ENCODE peak calls at places on chromosomes 3 and 15, in seven cellular contexts. One of them, this sample, is unnamed.

GRCh38 chr15:83015361-83015760 is 3.9 kb upstream of the C15orf40 start:
- DNase-seq in kidney: no peak
- DNase-seq in stomach: no peak
- DNase-seq in CD8-positive, alpha-beta T cell: no peak
- DNase-seq in HFF-Myc: no peak
- DNase-seq in body of pancreas: no peak
- DNase-seq in astrocyte of the cerebellum: no peak
- DNase-seq in this sample: no peak

GRCh38 chr3:169264711-169265110 is 398.8 kb downstream of the MECOM start:
- DNase-seq in astrocyte of the cerebellum: no peak
- DNase-seq in CD8-positive, alpha-beta T cell: no peak
- DNase-seq in kidney: peak; percentile 53
- DNase-seq in HFF-Myc: no peak
- DNase-seq in body of pancreas: peak; percentile 73
- DNase-seq in stomach: peak; percentile 70
- DNase-seq in this sample: peak; percentile 62

GRCh38 chr3:120438971-120439370 is 11.8 kb downstream of the FSTL1 start:
- DNase-seq in stomach: no peak
- DNase-seq in astrocyte of the cerebellum: no peak
- DNase-seq in CD8-positive, alpha-beta T cell: no peak
- DNase-seq in HFF-Myc: no peak
- DNase-seq in kidney: peak; percentile 87
- DNase-seq in body of pancreas: peak; percentile 22
- DNase-seq in this sample: peak; percentile 95

GRCh38 chr3:25045291-25045690 is 382.8 kb upstream of the RARB start:
- DNase-seq in stomach: no peak
- DNase-seq in CD8-positive, alpha-beta T cell: no peak
- DNase-seq in kidney: no peak
- DNase-seq in astrocyte of the cerebellum: no peak
- DNase-seq in body of pancreas: no peak
- DNase-seq in HFF-Myc: no peak
- DNase-seq in this sample: no peak

GRCh38 chr15:76155742-76156141 is 96.0 kb downstream of the TMEM266 start:
- DNase-seq in stomach: no peak
- DNase-seq in HFF-Myc: peak; percentile 93
- DNase-seq in astrocyte of the cerebellum: no peak
- DNase-seq in CD8-positive, alpha-beta T cell: no peak
- DNase-seq in kidney: no peak
- DNase-seq in body of pancreas: no peak
- DNase-seq in this sample: no peak

GRCh38 chr15:83848315-83849050 is 194.6 kb downstream of the ADAMTSL3 start:
- DNase-seq in astrocyte of the cerebellum: no peak
- DNase-seq in stomach: no peak
- DNase-seq in HFF-Myc: peak; percentile 90
- DNase-seq in kidney: no peak
- DNase-seq in CD8-positive, alpha-beta T cell: no peak
- DNase-seq in body of pancreas: no peak
- DNase-seq in this sample: peak; percentile 94

GRCh38 chr3:167851171-167851570 is 115.7 kb downstream of the SERPINI1 start:
- DNase-seq in HFF-Myc: no peak
- DNase-seq in astrocyte of the cerebellum: no peak
- DNase-seq in kidney: no peak
- DNase-seq in CD8-positive, alpha-beta T cell: no peak
- DNase-seq in body of pancreas: no peak
- DNase-seq in stomach: no peak
- DNase-seq in this sample: no peak

GRCh38 chr15:25810631-25811077 is 52.5 kb downstream of the ATP10A start:
- DNase-seq in HFF-Myc: no peak
- DNase-seq in kidney: no peak
- DNase-seq in astrocyte of the cerebellum: no peak
- DNase-seq in CD8-positive, alpha-beta T cell: no peak
- DNase-seq in stomach: no peak
- DNase-seq in body of pancreas: no peak
- DNase-seq in this sample: no peak

GRCh38 chr3:134721214-134721613 is 70.4 kb upstream of the KY start:
- DNase-seq in HFF-Myc: no peak
- DNase-seq in stomach: no peak
- DNase-seq in astrocyte of the cerebellum: no peak
- DNase-seq in body of pancreas: no peak
- DNase-seq in CD8-positive, alpha-beta T cell: no peak
- DNase-seq in kidney: no peak
- DNase-seq in this sample: peak; percentile 30

GRCh38 chr3:126208618-126209256 is 28.4 kb upstream of the ALDH1L1 start:
- DNase-seq in kidney: peak; percentile 97
- DNase-seq in HFF-Myc: peak; percentile 91
- DNase-seq in astrocyte of the cerebellum: peak; percentile 65
- DNase-seq in body of pancreas: peak; percentile 96
- DNase-seq in stomach: peak; percentile 84
- DNase-seq in CD8-positive, alpha-beta T cell: no peak
- DNase-seq in this sample: peak; percentile 93

GRCh38 chr3:81218023-81218422 is 543.4 kb downstream of the GBE1 start:
- DNase-seq in CD8-positive, alpha-beta T cell: no peak
- DNase-seq in HFF-Myc: no peak
- DNase-seq in astrocyte of the cerebellum: peak; percentile 36
- DNase-seq in stomach: no peak
- DNase-seq in kidney: no peak
- DNase-seq in body of pancreas: no peak
- DNase-seq in this sample: peak; percentile 58

GRCh38 chr3:108127301-108127988 is 36.6 kb upstream of the CD47 start:
- DNase-seq in stomach: no peak
- DNase-seq in astrocyte of the cerebellum: no peak
- DNase-seq in kidney: no peak
- DNase-seq in body of pancreas: no peak
- DNase-seq in HFF-Myc: no peak
- DNase-seq in CD8-positive, alpha-beta T cell: peak; percentile 61
- DNase-seq in this sample: no peak

GRCh38 chr15:92025717-92026270 is 172.3 kb downstream of the SLCO3A1 start:
- DNase-seq in HFF-Myc: no peak
- DNase-seq in CD8-positive, alpha-beta T cell: no peak
- DNase-seq in stomach: no peak
- DNase-seq in kidney: no peak
- DNase-seq in astrocyte of the cerebellum: no peak
- DNase-seq in body of pancreas: no peak
- DNase-seq in this sample: no peak

GRCh38 chr15:31292391-31293020 is 34.1 kb upstream of the KLF13 start:
- DNase-seq in CD8-positive, alpha-beta T cell: no peak
- DNase-seq in HFF-Myc: no peak
- DNase-seq in kidney: peak; percentile 9
- DNase-seq in astrocyte of the cerebellum: no peak
- DNase-seq in body of pancreas: no peak
- DNase-seq in stomach: peak; percentile 17
- DNase-seq in this sample: no peak

GRCh38 chr3:15889936-15890335 is 92.2 kb upstream of the ANKRD28 start:
- DNase-seq in HFF-Myc: no peak
- DNase-seq in CD8-positive, alpha-beta T cell: no peak
- DNase-seq in body of pancreas: no peak
- DNase-seq in kidney: no peak
- DNase-seq in astrocyte of the cerebellum: no peak
- DNase-seq in stomach: no peak
- DNase-seq in this sample: no peak

DNA sequence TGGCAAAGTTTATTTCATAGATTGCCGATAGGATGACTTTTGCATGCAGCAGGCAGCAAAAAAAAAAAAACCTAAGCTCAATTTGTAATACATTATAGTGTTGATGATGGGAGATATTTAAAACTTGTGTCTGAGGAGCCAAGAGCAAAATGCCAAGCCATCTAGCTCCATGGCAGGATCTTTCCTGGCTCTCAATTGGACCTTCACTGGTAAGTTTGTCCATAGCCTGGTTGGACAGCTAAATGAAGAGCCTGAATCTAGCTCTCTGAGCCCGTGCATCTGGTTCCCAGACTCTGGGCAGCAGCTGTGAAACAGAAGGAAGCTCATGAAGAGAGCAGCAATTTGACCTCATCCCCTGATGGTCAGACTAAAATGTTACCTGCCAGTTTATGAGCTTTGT is 17.6 kb downstream of the STAC start:
- DNase-seq in body of pancreas: no peak
- DNase-seq in CD8-positive, alpha-beta T cell: no peak
- DNase-seq in kidney: no peak
- DNase-seq in stomach: no peak
- DNase-seq in HFF-Myc: peak; percentile 37
- DNase-seq in astrocyte of the cerebellum: no peak
- DNase-seq in this sample: peak; percentile 43
- TF ChIP-seq CTCF in body of pancreas: no peak
- TF ChIP-seq CTCF in CD8-positive, alpha-beta T cell: no peak
- TF ChIP-seq CTCF in kidney: no peak
- TF ChIP-seq CTCF in stomach: no peak
- TF ChIP-seq CTCF in HFF-Myc: no peak
- TF ChIP-seq CTCF in astrocyte of the cerebellum: no peak
- TF ChIP-seq CTCF in this sample: no peak

DNA sequence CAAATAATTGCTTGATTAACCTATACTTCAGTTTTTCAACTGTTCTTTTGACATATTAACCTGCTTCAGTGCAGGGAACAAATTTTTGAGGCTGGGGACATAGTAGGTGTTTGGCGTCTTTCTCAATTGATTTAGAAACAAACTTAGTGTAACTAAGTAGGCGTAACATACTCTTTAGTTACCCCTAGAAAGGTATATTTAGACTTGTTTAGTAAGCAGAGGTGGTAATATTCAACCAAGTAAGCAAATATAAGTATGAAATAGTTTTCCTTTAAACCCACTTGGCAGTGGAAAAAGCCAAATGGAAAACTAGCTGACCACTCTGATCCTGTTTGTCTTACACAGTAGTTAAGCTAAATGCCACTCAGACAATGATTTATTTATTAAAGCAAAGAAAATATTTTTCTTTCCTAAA is 113.2 kb downstream of the MBNL1 start:
- DNase-seq in body of pancreas: no peak
- DNase-seq in astrocyte of the cerebellum: no peak
- DNase-seq in stomach: no peak
- DNase-seq in HFF-Myc: no peak
- DNase-seq in kidney: no peak
- DNase-seq in CD8-positive, alpha-beta T cell: no peak
- DNase-seq in this sample: no peak
- H3K4me3 ChIP-seq in body of pancreas: no peak overlapping the region
- H3K4me3 ChIP-seq in astrocyte of the cerebellum: no peak overlapping the region
- H3K4me3 ChIP-seq in stomach: peak overlapping the region; percentile 17
- H3K4me3 ChIP-seq in HFF-Myc: no peak overlapping the region
- H3K4me3 ChIP-seq in kidney: peak overlapping the region; percentile 66
- H3K4me3 ChIP-seq in CD8-positive, alpha-beta T cell: no peak overlapping the region
- H3K4me3 ChIP-seq in this sample: no peak overlapping the region

GRCh38 chr15:23857028-23857641 is 170.0 kb upstream of the NDN start:
- DNase-seq in astrocyte of the cerebellum: peak; percentile 3
- DNase-seq in HFF-Myc: no peak
- DNase-seq in stomach: peak; percentile 56
- DNase-seq in CD8-positive, alpha-beta T cell: no peak
- DNase-seq in kidney: no peak
- DNase-seq in body of pancreas: peak; percentile 40
- DNase-seq in this sample: no peak
- TF ChIP-seq CTCF in astrocyte of the cerebellum: peak; percentile 44
- TF ChIP-seq CTCF in HFF-Myc: no peak
- TF ChIP-seq CTCF in stomach: no peak
- TF ChIP-seq CTCF in CD8-positive, alpha-beta T cell: no peak
- TF ChIP-seq CTCF in kidney: peak; percentile 19
- TF ChIP-seq CTCF in body of pancreas: peak; percentile 45
- TF ChIP-seq CTCF in this sample: no peak

GRCh38 chr3:72625616-72626337 is 222.5 kb downstream of the SHQ1 start:
- DNase-seq in body of pancreas: no peak
- DNase-seq in kidney: no peak
- DNase-seq in astrocyte of the cerebellum: no peak
- DNase-seq in HFF-Myc: no peak
- DNase-seq in CD8-positive, alpha-beta T cell: no peak
- DNase-seq in stomach: no peak
- DNase-seq in this sample: peak; percentile 58

GRCh38 chr3:72629191-72629611 is 219.0 kb downstream of the SHQ1 start:
- DNase-seq in kidney: no peak
- DNase-seq in stomach: no peak
- DNase-seq in astrocyte of the cerebellum: no peak
- DNase-seq in body of pancreas: no peak
- DNase-seq in HFF-Myc: no peak
- DNase-seq in CD8-positive, alpha-beta T cell: no peak
- DNase-seq in this sample: peak; percentile 3

GRCh38 chr3:72630614-72631344 is 217.5 kb downstream of the SHQ1 start:
- DNase-seq in HFF-Myc: no peak
- DNase-seq in body of pancreas: no peak
- DNase-seq in CD8-positive, alpha-beta T cell: no peak
- DNase-seq in stomach: no peak
- DNase-seq in astrocyte of the cerebellum: no peak
- DNase-seq in kidney: no peak
- DNase-seq in this sample: no peak

GRCh38 chr3:72627276-72627675 is 221.0 kb downstream of the SHQ1 start:
- DNase-seq in CD8-positive, alpha-beta T cell: no peak
- DNase-seq in HFF-Myc: no peak
- DNase-seq in kidney: no peak
- DNase-seq in stomach: no peak
- DNase-seq in astrocyte of the cerebellum: no peak
- DNase-seq in body of pancreas: no peak
- DNase-seq in this sample: no peak

DNA sequence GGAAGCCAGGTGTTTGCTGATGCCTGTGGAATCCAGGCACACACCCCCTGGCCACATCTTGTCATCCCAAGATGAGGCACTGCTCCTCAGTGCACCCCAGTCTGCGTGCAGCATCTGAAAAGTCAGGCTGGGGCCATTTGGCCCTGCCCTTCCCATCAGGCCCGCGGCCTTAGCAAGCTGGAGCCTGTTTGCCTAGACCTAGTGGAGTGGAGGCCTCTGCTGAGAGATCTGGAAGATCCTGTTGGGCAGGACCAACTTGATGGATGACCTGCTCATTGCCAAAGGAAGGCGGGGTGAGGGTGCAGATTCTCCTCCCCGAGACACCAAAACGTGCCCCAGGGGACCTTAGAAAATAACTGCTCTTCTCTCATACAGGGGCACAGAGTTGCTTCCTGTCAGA is 220.2 kb downstream of the SHQ1 start:
- DNase-seq in kidney: no peak
- DNase-seq in astrocyte of the cerebellum: no peak
- DNase-seq in stomach: no peak
- DNase-seq in body of pancreas: no peak
- DNase-seq in CD8-positive, alpha-beta T cell: no peak
- DNase-seq in HFF-Myc: no peak
- DNase-seq in this sample: no peak
- H3K4me3 ChIP-seq in kidney: no peak overlapping the region
- H3K4me3 ChIP-seq in astrocyte of the cerebellum: no peak overlapping the region
- H3K4me3 ChIP-seq in stomach: no peak overlapping the region
- H3K4me3 ChIP-seq in body of pancreas: no peak overlapping the region
- H3K4me3 ChIP-seq in CD8-positive, alpha-beta T cell: no peak overlapping the region
- H3K4me3 ChIP-seq in HFF-Myc: no peak overlapping the region
- H3K4me3 ChIP-seq in this sample: no peak overlapping the region